ENCODE peak calls at places on chromosome 9, in nine cellular contexts. X, P, L, M, D, O, E, Z and H are unnamed samples.

GRCh38 chr9:97564291-97565175 is 63.1 kb downstream of the TMOD1 start:
- DNase-seq in X (peak; percentile 33), D (peak; percentile 89), E (no peak), L (peak; percentile 63), Z (peak; percentile 68), M (no peak), P (peak; percentile 52), O (peak; percentile 48), H (no peak)

GRCh38 chr9:109244179-109245132 is 76.4 kb downstream of the EPB41L4B start:
- DNase-seq in E (peak; percentile 56), D (peak; percentile 75), Z (peak; percentile 85), X (peak; percentile 52), O (peak; percentile 81), L (peak; percentile 63), M (peak; percentile 52), P (peak; percentile 78), H (peak; percentile 80)

GRCh38 chr9:34590376-34591090 is 1.0 kb upstream of the CNTFR start:
- DNase-seq in O (peak; percentile 65), D (peak; percentile 19), X (no peak), M (no peak), P (no peak), Z (no peak), L (no peak), E (peak; percentile 45), H (no peak)

GRCh38 chr9:109301012-109301411 is 19.8 kb downstream of the EPB41L4B start:
- DNase-seq in X (no peak), D (no peak), P (no peak), O (no peak), M (no peak), Z (no peak), L (no peak), E (no peak), H (no peak)

GRCh38 chr9:123470121-123470851 is 114.3 kb downstream of the CRB2 start:
- DNase-seq in E (no peak), O (no peak), Z (peak; percentile 29), P (peak; percentile 49), X (no peak), M (no peak), D (no peak), L (no peak), H (no peak)

GRCh38 chr9:91071185-91071990 is 269.8 kb downstream of the SYK start:
- DNase-seq in M (no peak), D (peak; percentile 26), O (no peak), L (peak; percentile 96), P (peak; percentile 65), X (no peak), Z (peak; percentile 16), E (no peak), H (no peak)

GRCh38 chr9:37503736-37504135 is 18.0 kb downstream of the POLR1E start:
- DNase-seq in L (peak; percentile 20), P (peak; percentile 30), Z (no peak), M (no peak), X (no peak), D (no peak), O (no peak), E (no peak), H (no peak)

GRCh38 chr9:70421272-70422180 is 7.1 kb upstream of the KLF9 start:
- DNase-seq in M (no peak), P (peak; percentile 79), L (no peak), X (peak; percentile 42), Z (peak; percentile 13), D (peak; percentile 44), E (peak; percentile 48), O (no peak), H (no peak)

GRCh38 chr9:73165911-73166310 is 14.2 kb downstream of the ANXA1 start:
- DNase-seq in P (no peak), Z (no peak), M (no peak), O (no peak), L (no peak), E (no peak), D (no peak), X (no peak), H (no peak)

GRCh38 chr9:93589688-93590087 is 13.3 kb downstream of the PHF2 start:
- DNase-seq in Z (peak; percentile 37), D (peak; percentile 47), L (peak; percentile 40), E (no peak), M (no peak), O (no peak), X (no peak), P (peak; percentile 27), H (no peak)

GRCh38 chr9:129569506-129570449 is 51.1 kb downstream of the C9orf50 start:
- DNase-seq in X (no peak), P (peak; percentile 47), D (peak; percentile 30), M (peak; percentile 81), O (no peak), Z (peak; percentile 56), E (no peak), L (no peak), H (no peak)
- TF ChIP-seq CTCF in X (peak; percentile 43), P (peak; percentile 56), D (peak; percentile 22), M (peak; percentile 66), O (no peak), Z (peak; percentile 38), E (peak; percentile 49), L (peak; percentile 74), H (peak; percentile 22)

DNA sequence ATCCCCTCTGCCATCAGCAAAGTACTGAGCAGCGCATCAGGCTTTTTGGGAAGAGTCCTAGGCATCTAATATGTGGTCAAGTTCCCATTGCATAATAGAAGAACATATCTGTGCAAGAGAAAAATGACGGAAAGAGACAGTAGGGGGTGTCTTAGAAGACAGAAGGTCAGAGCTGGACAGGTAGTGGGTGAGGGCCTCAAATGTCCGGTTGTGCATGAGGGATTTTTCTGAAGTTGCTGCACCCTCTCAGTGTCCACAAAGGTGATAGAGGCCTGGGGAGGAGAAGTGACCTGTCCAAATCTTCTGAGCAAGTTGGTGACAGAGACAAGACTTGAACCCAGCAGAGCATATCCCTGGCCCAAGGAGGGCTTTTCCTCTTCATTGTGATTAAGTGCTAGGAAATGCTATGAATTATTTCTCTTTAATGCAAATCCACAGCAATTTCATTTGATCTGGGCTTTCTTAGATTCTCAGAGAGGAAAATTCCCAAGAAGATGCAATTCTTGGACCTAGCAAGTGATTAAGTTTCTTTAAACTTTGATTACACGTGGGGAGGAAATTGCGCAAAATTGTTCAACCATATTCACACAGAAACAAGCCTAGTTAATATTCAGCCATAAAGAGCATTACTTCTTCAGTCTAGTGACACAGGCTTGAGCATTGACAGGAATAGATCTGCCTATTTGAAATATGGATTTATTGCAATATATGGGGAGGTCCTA is at the start of gene OR2S2:
- DNase-seq in D (no peak), Z (no peak), M (no peak), L (no peak), P (peak; percentile 40), E (no peak), X (no peak), O (no peak), H (no peak)
- H3K27me3 ChIP-seq in D (no peaks in the 10 kb centered on the region), Z (no peaks in the 10 kb centered on the region), M (no peaks in the 10 kb centered on the region), L (no peaks in the 10 kb centered on the region), P (peaks cover 45% of the 10 kb centered on the region), E (no peaks in the 10 kb centered on the region), X (no peaks in the 10 kb centered on the region), O (no peaks in the 10 kb centered on the region), H (no peaks in the 10 kb centered on the region)

GRCh38 chr9:113597390-113598241 is 134.1 kb downstream of the RGS3 start:
- DNase-seq in L (no peak), E (no peak), D (no peak), X (no peak), Z (no peak), M (no peak), P (no peak), O (no peak), H (no peak)
- H3K4me3 ChIP-seq in L (no peak overlapping the region), E (no peak overlapping the region), D (peak overlapping the region; percentile 93), X (peak overlapping the region; percentile 87), Z (no peak overlapping the region), M (no peak overlapping the region), P (no peak overlapping the region), O (no peak overlapping the region), H (no peak overlapping the region)

DNA sequence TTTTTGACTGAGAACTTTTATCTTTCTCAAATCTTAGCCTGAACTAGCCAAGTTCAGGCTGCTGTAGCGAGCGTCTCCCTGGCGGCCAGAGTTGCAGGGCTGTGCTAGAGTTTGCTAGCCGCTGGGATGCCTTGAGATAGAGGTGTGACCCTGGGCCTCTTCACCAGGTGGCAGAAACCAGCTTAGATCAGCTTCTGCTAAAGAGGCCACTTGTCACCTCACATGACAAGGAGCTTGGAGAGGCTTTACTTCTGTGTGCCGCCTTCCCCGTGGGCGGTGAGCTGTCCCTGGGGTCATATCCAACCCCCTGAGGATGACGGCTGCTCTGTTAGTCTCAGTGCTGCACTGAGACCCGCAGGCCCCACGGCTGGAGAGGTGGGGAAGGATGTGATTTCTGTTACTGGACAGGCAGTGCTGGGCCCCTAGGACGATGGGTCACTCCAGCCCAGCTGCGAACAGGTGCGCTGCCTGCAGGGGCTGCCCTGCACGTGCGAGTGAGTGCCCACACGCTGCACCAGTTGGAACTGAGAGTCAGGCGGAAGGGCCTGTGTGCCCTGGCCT is 63.7 kb downstream of the EHMT1 start:
- DNase-seq in O (no peak), Z (no peak), D (no peak), L (no peak), M (no peak), X (no peak), P (no peak), E (no peak), H (no peak)
- TF ChIP-seq CTCF in O (no peak), Z (no peak), D (no peak), L (no peak), M (no peak), X (no peak), P (no peak), E (no peak), H (no peak)

DNA sequence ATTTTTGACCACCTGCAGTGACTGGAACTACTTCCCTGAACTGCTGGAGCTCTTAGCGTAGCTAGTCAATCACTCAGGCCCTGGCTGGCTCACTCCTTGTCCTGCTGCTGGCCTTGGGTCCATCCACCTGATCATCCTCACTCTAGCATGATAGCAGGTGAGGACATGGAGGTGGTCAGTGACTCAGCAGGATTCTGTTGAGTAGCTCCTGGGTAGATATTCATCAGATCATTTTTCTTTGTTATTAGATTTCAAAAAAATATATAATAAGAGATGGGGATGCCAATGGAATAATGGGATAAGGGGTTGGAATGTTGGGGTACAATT is 25.0 kb upstream of the SEMA4D start:
- DNase-seq in O (no peak), D (no peak), Z (no peak), P (no peak), E (no peak), M (no peak), L (no peak), X (no peak), H (no peak)
- H3K27me3 ChIP-seq in O (no peaks in the 10 kb centered on the region), D (no peaks in the 10 kb centered on the region), Z (no peaks in the 10 kb centered on the region), P (no peaks in the 10 kb centered on the region), E (no peaks in the 10 kb centered on the region), M (no peaks in the 10 kb centered on the region), L (no peaks in the 10 kb centered on the region), X (no peaks in the 10 kb centered on the region), H (no peaks in the 10 kb centered on the region)